ENCODE peak calls at places on chromosome 11, in six cellular contexts. H is NCI-H1092; X is tibial nerve; Q is stimulated activated CD4-positive, alpha-beta T cell treated with anti-CD3 and anti-CD28 coated beads, Interleukin-12 subunit alpha, Interleukin-12 subunit beta, amount 100 ng/mL, for 4 hours; F is suprapubic skin; G is coronary artery. R is an unnamed sample.

GRCh38 chr11:60899021-60899936 is 7.1 kb downstream of the PRPF19 start:
- DNase-seq in X (no peak), G (no peak), Q (no peak), H (peak; percentile 49), F (no peak), R (no peak)

GRCh38 chr11:95453616-95454118 is 222.7 kb upstream of the SESN3 start:
- DNase-seq in Q (no peak), X (peak; percentile 29), G (peak; percentile 87), F (no peak), H (no peak), R (no peak)

GRCh38 chr11:72751293-72752087 is 718 bp downstream of the ARAP1 start:
- DNase-seq in F (no peak), G (no peak), H (no peak), Q (no peak), X (no peak), R (no peak)

GRCh38 chr11:19311306-19312030 is 70.7 kb upstream of the E2F8 start:
- DNase-seq in X (peak; percentile 66), H (peak; percentile 54), Q (peak; percentile 29), G (no peak), F (no peak), R (no peak)

GRCh38 chr11:10087621-10088225 is 206.3 kb downstream of the SBF2 start:
- DNase-seq in Q (no peak), F (no peak), G (no peak), H (no peak), X (no peak), R (no peak)

GRCh38 chr11:40314327-40314726 is 1145.1 kb downstream of the LRRC4C start:
- DNase-seq in F (no peak), X (no peak), H (no peak), G (no peak), Q (no peak), R (no peak)

GRCh38 chr11:103993502-103993901 is 42.9 kb upstream of the DDI1 start:
- DNase-seq in X (no peak), Q (no peak), H (no peak), G (no peak), F (no peak), R (peak; percentile 70)

GRCh38 chr11:19244084-19244483 is 3.3 kb upstream of the E2F8 start:
- DNase-seq in F (no peak), Q (no peak), G (no peak), H (no peak), X (no peak), R (no peak)

GRCh38 chr11:36016263-36016662 is 72.4 kb downstream of the LDLRAD3 start:
- DNase-seq in Q (no peak), F (no peak), X (no peak), G (no peak), H (no peak), R (no peak)

GRCh38 chr11:100827934-100828661 is 141.0 kb downstream of the ARHGAP42 start:
- DNase-seq in X (no peak), Q (no peak), F (no peak), H (no peak), G (no peak), R (no peak)

GRCh38 chr11:86869531-86869930 is 69.2 kb downstream of the PRSS23 start:
- DNase-seq in G (no peak), F (no peak), Q (no peak), H (no peak), X (no peak), R (no peak)

GRCh38 chr11:12691473-12691872 is 17.3 kb downstream of the TEAD1 start:
- DNase-seq in F (no peak), X (no peak), Q (no peak), H (no peak), G (no peak), R (no peak)

GRCh38 chr11:8068605-8069221 is 12.3 kb upstream of the TUB start:
- DNase-seq in H (no peak), G (peak; percentile 76), X (peak; percentile 62), Q (no peak), F (peak; percentile 73), R (no peak)

GRCh38 chr11:36056160-36056751 is 112.4 kb downstream of the LDLRAD3 start:
- DNase-seq in F (no peak), H (no peak), X (no peak), Q (no peak), G (no peak), R (no peak)

GRCh38 chr11:135033545-135033944 is 621.5 kb upstream of the B3GAT1 start:
- DNase-seq in G (no peak), F (no peak), H (peak; percentile 48), X (no peak), Q (no peak), R (peak; percentile 14)

GRCh38 chr11:108915666-108916065 is 250.8 kb downstream of the DDX10 start:
- DNase-seq in X (no peak), G (no peak), Q (no peak), H (no peak), F (no peak), R (no peak)

GRCh38 chr11:79285756-79286155 is 155.1 kb downstream of the TENM4 start:
- DNase-seq in F (no peak), X (no peak), Q (no peak), H (no peak), G (no peak), R (no peak)

GRCh38 chr11:122205036-122205435 is 89.0 kb upstream of the BLID start:
- DNase-seq in F (no peak), Q (no peak), X (no peak), G (no peak), H (no peak), R (no peak)

GRCh38 chr11:587978-588380 is 11.7 kb downstream of the PHRF1 start:
- DNase-seq in Q (peak; percentile 51), F (no peak), H (no peak), X (no peak), G (no peak), R (no peak)

GRCh38 chr11:66509131-66509561 is 1.3 kb upstream of the BBS1 start:
- DNase-seq in G (no peak), X (no peak), H (no peak), Q (no peak), F (no peak), R (no peak)

GRCh38 chr11:45410391-45411215 is 124.5 kb upstream of the SYT13 start:
- DNase-seq in Q (no peak), F (no peak), H (no peak), G (peak; percentile 40), X (no peak), R (no peak)

GRCh38 chr11:27894552-27894951 is 194.3 kb upstream of the BDNF start:
- DNase-seq in X (no peak), G (no peak), Q (no peak), F (no peak), H (no peak), R (no peak)

GRCh38 chr11:110737591-110737990 is 25.4 kb upstream of the ARHGAP20 start:
- DNase-seq in Q (no peak), F (no peak), X (no peak), H (no peak), G (no peak), R (no peak)

GRCh38 chr11:48167380-48167779 is 49.2 kb upstream of the OR4B1 start:
- DNase-seq in Q (no peak), G (no peak), F (no peak), H (no peak), X (no peak), R (no peak)

GRCh38 chr11:106389096-106389495 is 311.6 kb downstream of the AASDHPPT start:
- DNase-seq in F (no peak), Q (no peak), G (no peak), H (no peak), X (no peak), R (no peak)

GRCh38 chr11:75066061-75066460 is 30.6 kb downstream of the OR2AT4 start:
- DNase-seq in H (no peak), F (no peak), X (no peak), Q (no peak), G (no peak), R (no peak)